ENCODE peak calls at places on chromosomes 12 and 14, in four cellular contexts. M is H7, C is testis, V is fibroblast of pulmonary artery. D is an unnamed sample.

GRCh38 chr12:49902399-49903350 is 1.0 kb downstream of the FAIM2 start:
- DNase-seq in M (peak), V (no peak), C (no peak), D (no peak)

GRCh38 chr14:104297313-104297704 is 158.9 kb downstream of the KIF26A start:
- DNase-seq in M (no peak), V (no peak), C (no peak), D (peak)

GRCh38 chr12:52020539-52021336 is 14.0 kb downstream of the TAMALIN start:
- DNase-seq in C (peak), M (peak), V (peak), D (no peak)

GRCh38 chr12:120941846-120942405 is 36.4 kb upstream of the HNF1A start:
- DNase-seq in V (no peak), C (no peak), M (no peak), D (no peak)

GRCh38 chr12:108764540-108765288 is 33.4 kb upstream of the CORO1C start:
- DNase-seq in V (no peak), M (no peak), C (no peak), D (no peak)

GRCh38 chr14:104558231-104559042 is 21.1 kb upstream of the C14orf180 start:
- DNase-seq in M (peak), V (no peak), C (no peak), D (peak)

GRCh38 chr12:117936722-117937484 is 31.9 kb downstream of the KSR2 start:
- DNase-seq in C (no peak), V (no peak), M (no peak), D (no peak)

GRCh38 chr12:2387051-2387834 is 334.5 kb downstream of the CACNA1C start:
- DNase-seq in C (no peak), V (no peak), M (no peak), D (no peak)

GRCh38 chr12:27751386-27752047 is 28.5 kb upstream of the KLHL42 start:
- DNase-seq in M (no peak), V (no peak), C (no peak), D (no peak)

DNA sequence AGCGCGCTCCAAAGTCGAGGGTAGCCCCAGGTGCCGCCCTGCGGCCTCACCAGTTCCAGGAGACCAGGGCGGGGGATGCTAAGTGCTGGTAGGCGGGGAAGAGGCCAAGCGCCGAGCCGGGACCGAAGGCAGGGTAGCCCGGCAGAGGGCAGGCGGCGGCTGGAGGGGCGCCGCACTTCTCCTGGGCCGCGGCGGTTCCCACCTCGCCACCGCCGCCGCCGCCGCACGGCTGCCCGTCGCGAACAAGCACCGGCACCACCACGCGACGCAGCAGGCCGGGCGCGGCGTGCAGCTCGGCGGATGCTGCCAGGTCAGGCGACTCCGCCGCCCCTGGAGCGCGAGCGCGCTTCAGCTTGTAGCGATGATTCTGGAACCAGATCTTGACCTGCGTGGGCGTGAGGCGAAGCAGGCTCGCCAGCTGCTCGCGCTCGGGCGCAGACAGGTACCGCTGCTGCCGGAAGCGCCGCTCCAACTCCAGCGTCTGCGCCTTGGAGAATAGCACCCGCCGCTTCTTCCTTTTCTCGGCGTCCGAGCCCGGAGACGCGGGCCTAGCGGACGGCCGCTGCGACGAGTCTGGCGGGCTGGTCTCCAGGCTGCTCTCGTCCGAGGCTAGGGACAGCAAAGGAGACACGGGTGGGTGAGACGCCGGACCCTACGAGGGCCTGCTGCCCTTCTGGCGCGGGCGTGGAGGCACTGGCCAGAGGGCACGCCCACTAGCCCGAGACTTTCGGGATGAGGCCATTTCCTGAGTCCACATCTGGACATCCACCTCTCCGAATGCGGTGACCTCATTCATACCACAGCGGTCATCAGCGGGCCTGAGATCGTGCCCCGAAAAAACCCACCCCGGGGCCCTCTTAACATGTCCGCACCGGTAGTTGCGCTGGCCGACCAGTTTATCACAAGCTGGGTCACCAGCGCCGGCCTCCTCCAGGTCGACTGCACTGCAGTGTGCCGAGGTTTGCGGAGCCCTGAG is 1.3 kb downstream of the NKX2-8 start:
- DNase-seq in V (peak), M (peak), C (peak), D (peak)
- H3K4me3 ChIP-seq in V (peak), M (peak), C (peak), D (peak)

GRCh38 chr12:32139064-32139421 is 32.4 kb downstream of the BICD1 start:
- DNase-seq in M (no peak), C (no peak), V (peak), D (no peak)
- H3K4me3 ChIP-seq in M (no peak), C (no peak), V (peak), D (peak)

DNA sequence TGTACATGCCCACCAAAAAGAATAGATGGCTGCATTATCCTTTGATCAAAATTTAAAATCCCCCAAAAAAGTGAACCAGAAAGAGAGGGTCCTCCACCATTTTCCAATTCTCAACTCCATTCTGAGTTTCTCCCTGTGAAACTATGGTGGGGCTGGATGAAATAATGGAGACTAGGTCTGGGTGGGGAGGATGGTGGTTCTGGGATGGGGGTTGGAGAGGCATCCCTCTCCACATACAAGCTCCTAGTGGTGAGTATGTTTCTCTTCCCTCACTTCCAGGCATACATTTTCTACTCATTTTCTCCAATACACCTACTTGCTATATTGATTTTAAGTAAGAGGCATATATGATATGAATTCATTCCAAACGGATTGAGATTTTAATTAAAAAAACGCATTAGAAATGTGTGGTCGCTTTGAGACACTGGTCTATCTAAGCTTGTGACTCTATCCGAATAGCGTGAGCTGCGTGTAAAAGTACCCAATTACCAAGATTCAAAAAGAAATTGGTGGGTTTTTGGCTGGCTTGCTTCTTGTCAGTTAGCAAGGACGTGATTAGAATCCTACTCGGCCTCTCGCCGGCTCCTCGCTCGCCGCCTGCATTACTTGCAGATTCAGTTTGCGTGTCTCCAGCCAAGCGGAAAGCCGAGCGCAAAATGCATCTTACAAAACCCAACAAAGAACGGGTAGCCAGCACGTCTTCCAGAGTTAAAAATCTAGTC is 3.5 kb downstream of the ASCL1 start:
- DNase-seq in V (no peak), M (peak), C (no peak), D (no peak)
- H3K4me3 ChIP-seq in V (no peak), M (no peak), C (no peak), D (no peak)

GRCh38 chr12:54414191-54414525 is 4.9 kb downstream of the ITGA5 start:
- DNase-seq in C (no peak), M (no peak), V (no peak), D (no peak)
- H3K4me3 ChIP-seq in C (no peak), M (no peak), V (no peak), D (peak)

GRCh38 chr14:31489680-31490079 is 1.8 kb upstream of the GPR33 start:
- DNase-seq in V (no peak), M (no peak), C (no peak), D (no peak)
- H3K4me3 ChIP-seq in V (no peak), M (no peak), C (no peak), D (no peak)

DNA sequence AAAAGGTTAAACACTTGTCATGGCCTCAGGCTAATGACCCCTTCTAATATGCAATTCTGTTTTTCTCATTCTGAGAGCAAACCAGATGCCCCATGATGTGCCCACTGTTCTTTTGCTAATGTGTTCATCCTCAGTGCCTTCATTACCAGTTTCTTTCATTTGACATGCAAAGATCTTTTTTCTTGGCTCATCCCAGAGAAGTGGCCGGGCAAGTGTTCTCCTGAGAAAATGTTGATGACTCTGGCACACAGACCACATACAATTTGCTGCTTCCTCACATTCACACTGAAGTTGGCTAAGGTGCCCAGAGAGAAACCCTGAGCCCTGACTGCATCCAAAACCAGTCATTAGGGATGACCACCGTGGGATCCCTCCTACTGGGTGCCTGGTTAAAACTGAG is 833.3 kb downstream of the DIO2 start:
- DNase-seq in M (no peak), V (no peak), C (no peak), D (no peak)
- H3K4me3 ChIP-seq in M (no peak), V (no peak), C (no peak), D (no peak)

GRCh38 chr12:65958456-65958855 is 134.2 kb downstream of the HMGA2 start:
- DNase-seq in C (no peak), V (no peak), M (no peak), D (no peak)

GRCh38 chr12:65953621-65954020 is 129.3 kb downstream of the HMGA2 start:
- DNase-seq in M (no peak), V (peak), C (no peak), D (no peak)

GRCh38 chr12:65955418-65955817 is 131.1 kb downstream of the HMGA2 start:
- DNase-seq in M (no peak), V (no peak), C (no peak), D (no peak)

GRCh38 chr12:65959452-65959851 is 135.2 kb downstream of the HMGA2 start:
- DNase-seq in V (no peak), M (no peak), C (no peak), D (no peak)

DNA sequence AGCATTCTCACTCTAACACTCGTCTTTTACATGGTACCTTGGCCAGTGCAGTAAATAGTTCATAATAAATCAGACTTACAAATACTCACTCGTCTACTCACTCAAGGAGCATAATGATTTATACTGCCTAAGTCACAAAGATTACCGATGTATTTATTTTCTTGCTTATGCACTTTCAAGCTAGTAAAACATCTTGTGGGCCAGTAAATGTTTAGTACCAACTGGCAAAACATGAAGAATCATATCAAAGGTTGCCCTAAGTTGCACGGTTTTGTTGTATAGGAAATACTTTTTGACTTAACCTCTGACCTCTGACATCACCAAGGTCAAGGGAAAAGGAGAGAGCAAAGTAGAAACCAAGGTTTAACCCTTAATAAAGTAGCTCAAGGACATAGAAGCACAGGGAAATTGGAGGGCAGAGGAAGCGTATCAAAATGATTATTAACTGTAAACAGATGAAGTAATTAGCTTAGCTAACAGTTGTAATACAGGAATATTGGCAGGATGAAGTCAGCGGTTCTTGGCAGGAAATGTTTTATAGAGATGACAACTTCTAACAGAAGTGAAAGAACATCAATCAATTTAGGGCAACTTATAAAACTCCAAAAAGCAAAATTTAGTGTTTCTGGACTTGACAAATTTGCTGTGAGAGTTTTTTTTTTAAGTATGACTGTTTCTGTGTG is 131.9 kb downstream of the HMGA2 start:
- DNase-seq in M (no peak), V (no peak), C (no peak), D (no peak)
- H3K4me3 ChIP-seq in M (no peak), V (no peak), C (no peak), D (no peak)